ENCODE peak calls at places on chromosomes 5 and 9, in eight cellular contexts. One of them, this sample, is unnamed.

GRCh38 chr9:94014845-94015244 is 59.7 kb upstream of the BARX1 start:
- DNase-seq in foreskin keratinocyte: no peak
- DNase-seq in heart left ventricle: no peak
- DNase-seq in astrocyte: no peak
- DNase-seq in sigmoid colon: no peak
- DNase-seq in fibroblast of lung: no peak
- DNase-seq in stomach: no peak
- DNase-seq in A549: no peak
- DNase-seq in this sample: no peak

GRCh38 chr5:154179846-154180710 is 10.5 kb upstream of the GALNT10 start:
- DNase-seq in heart left ventricle: no peak
- DNase-seq in astrocyte: no peak
- DNase-seq in fibroblast of lung: peak; percentile 74
- DNase-seq in A549: peak; percentile 80
- DNase-seq in foreskin keratinocyte: no peak
- DNase-seq in stomach: no peak
- DNase-seq in sigmoid colon: peak; percentile 71
- DNase-seq in this sample: peak; percentile 62

GRCh38 chr9:19371942-19372341 is 8.1 kb downstream of the RPS6 start:
- DNase-seq in A549: no peak
- DNase-seq in heart left ventricle: no peak
- DNase-seq in sigmoid colon: no peak
- DNase-seq in foreskin keratinocyte: no peak
- DNase-seq in stomach: no peak
- DNase-seq in fibroblast of lung: no peak
- DNase-seq in astrocyte: no peak
- DNase-seq in this sample: no peak

GRCh38 chr5:76175821-76176403 is 92.7 kb downstream of the SV2C start:
- DNase-seq in A549: no peak
- DNase-seq in foreskin keratinocyte: no peak
- DNase-seq in heart left ventricle: no peak
- DNase-seq in sigmoid colon: no peak
- DNase-seq in stomach: no peak
- DNase-seq in astrocyte: no peak
- DNase-seq in fibroblast of lung: no peak
- DNase-seq in this sample: no peak

GRCh38 chr9:117400131-117400530 is 14.7 kb downstream of the ASTN2 start:
- DNase-seq in stomach: peak; percentile 39
- DNase-seq in foreskin keratinocyte: no peak
- DNase-seq in A549: no peak
- DNase-seq in heart left ventricle: no peak
- DNase-seq in astrocyte: no peak
- DNase-seq in sigmoid colon: no peak
- DNase-seq in fibroblast of lung: no peak
- DNase-seq in this sample: no peak

GRCh38 chr9:28363180-28363579 is 789.9 kb upstream of the C9orf72 start:
- DNase-seq in fibroblast of lung: no peak
- DNase-seq in stomach: no peak
- DNase-seq in heart left ventricle: no peak
- DNase-seq in A549: no peak
- DNase-seq in sigmoid colon: no peak
- DNase-seq in astrocyte: no peak
- DNase-seq in foreskin keratinocyte: no peak
- DNase-seq in this sample: no peak

GRCh38 chr9:14320272-14321245 is 6.6 kb upstream of the NFIB start:
- DNase-seq in sigmoid colon: no peak
- DNase-seq in stomach: peak; percentile 43
- DNase-seq in heart left ventricle: no peak
- DNase-seq in astrocyte: peak; percentile 97
- DNase-seq in fibroblast of lung: peak; percentile 99
- DNase-seq in A549: peak; percentile 32
- DNase-seq in foreskin keratinocyte: peak; percentile 83
- DNase-seq in this sample: no peak

GRCh38 chr9:70043285-70043684 is 363 bp upstream of the MAMDC2 start:
- DNase-seq in sigmoid colon: no peak
- DNase-seq in foreskin keratinocyte: no peak
- DNase-seq in stomach: no peak
- DNase-seq in astrocyte: no peak
- DNase-seq in heart left ventricle: no peak
- DNase-seq in A549: no peak
- DNase-seq in fibroblast of lung: no peak
- DNase-seq in this sample: no peak

GRCh38 chr5:141762316-141762715 is 80.3 kb upstream of the ARAP3 start:
- DNase-seq in foreskin keratinocyte: no peak
- DNase-seq in astrocyte: no peak
- DNase-seq in heart left ventricle: no peak
- DNase-seq in fibroblast of lung: no peak
- DNase-seq in sigmoid colon: no peak
- DNase-seq in A549: no peak
- DNase-seq in stomach: no peak
- DNase-seq in this sample: no peak

GRCh38 chr9:107425110-107426025 is 64.2 kb downstream of the KLF4 start:
- DNase-seq in heart left ventricle: peak; percentile 73
- DNase-seq in fibroblast of lung: peak; percentile 69
- DNase-seq in astrocyte: peak; percentile 12
- DNase-seq in stomach: peak; percentile 87
- DNase-seq in sigmoid colon: peak; percentile 95
- DNase-seq in foreskin keratinocyte: no peak
- DNase-seq in A549: peak; percentile 48
- DNase-seq in this sample: peak; percentile 88

GRCh38 chr5:113866763-113867162 is 353.3 kb downstream of the YTHDC2 start:
- DNase-seq in fibroblast of lung: no peak
- DNase-seq in stomach: no peak
- DNase-seq in astrocyte: no peak
- DNase-seq in A549: no peak
- DNase-seq in heart left ventricle: no peak
- DNase-seq in foreskin keratinocyte: no peak
- DNase-seq in sigmoid colon: no peak
- DNase-seq in this sample: no peak

GRCh38 chr5:177474094-177474493 is 660 bp upstream of the DBN1 start:
- DNase-seq in fibroblast of lung: no peak
- DNase-seq in A549: no peak
- DNase-seq in astrocyte: no peak
- DNase-seq in sigmoid colon: peak; percentile 72
- DNase-seq in stomach: no peak
- DNase-seq in heart left ventricle: no peak
- DNase-seq in foreskin keratinocyte: no peak
- DNase-seq in this sample: no peak
- H3K4me1 ChIP-seq in fibroblast of lung: peaks cover 46% of the 10 kb centered on the region
- H3K4me1 ChIP-seq in A549: peaks cover 57% of the 10 kb centered on the region
- H3K4me1 ChIP-seq in astrocyte: peaks cover 51% of the 10 kb centered on the region
- H3K4me1 ChIP-seq in sigmoid colon: peaks cover 94% of the 10 kb centered on the region
- H3K4me1 ChIP-seq in stomach: peaks cover 50% of the 10 kb centered on the region
- H3K4me1 ChIP-seq in heart left ventricle: peaks cover 43% of the 10 kb centered on the region
- H3K4me1 ChIP-seq in foreskin keratinocyte: peaks cover 12% of the 10 kb centered on the region
- H3K4me1 ChIP-seq in this sample: peaks cover 39% of the 10 kb centered on the region

GRCh38 chr5:54996476-54996875 is 11.1 kb upstream of the ESM1 start:
- DNase-seq in A549: no peak
- DNase-seq in heart left ventricle: no peak
- DNase-seq in foreskin keratinocyte: no peak
- DNase-seq in astrocyte: peak; percentile 68
- DNase-seq in fibroblast of lung: no peak
- DNase-seq in stomach: no peak
- DNase-seq in sigmoid colon: no peak
- DNase-seq in this sample: no peak

GRCh38 chr5:54994628-54995027 is 9.2 kb upstream of the ESM1 start:
- DNase-seq in A549: no peak
- DNase-seq in stomach: no peak
- DNase-seq in sigmoid colon: no peak
- DNase-seq in fibroblast of lung: no peak
- DNase-seq in astrocyte: no peak
- DNase-seq in heart left ventricle: no peak
- DNase-seq in foreskin keratinocyte: no peak
- DNase-seq in this sample: no peak

GRCh38 chr5:54997081-54997480 is 11.7 kb upstream of the ESM1 start:
- DNase-seq in stomach: no peak
- DNase-seq in astrocyte: no peak
- DNase-seq in heart left ventricle: no peak
- DNase-seq in A549: no peak
- DNase-seq in foreskin keratinocyte: no peak
- DNase-seq in sigmoid colon: no peak
- DNase-seq in fibroblast of lung: no peak
- DNase-seq in this sample: no peak

GRCh38 chr5:54993318-54993717 is 7.9 kb upstream of the ESM1 start:
- DNase-seq in fibroblast of lung: no peak
- DNase-seq in stomach: no peak
- DNase-seq in sigmoid colon: no peak
- DNase-seq in heart left ventricle: no peak
- DNase-seq in astrocyte: peak; percentile 41
- DNase-seq in A549: no peak
- DNase-seq in foreskin keratinocyte: no peak
- DNase-seq in this sample: no peak

DNA sequence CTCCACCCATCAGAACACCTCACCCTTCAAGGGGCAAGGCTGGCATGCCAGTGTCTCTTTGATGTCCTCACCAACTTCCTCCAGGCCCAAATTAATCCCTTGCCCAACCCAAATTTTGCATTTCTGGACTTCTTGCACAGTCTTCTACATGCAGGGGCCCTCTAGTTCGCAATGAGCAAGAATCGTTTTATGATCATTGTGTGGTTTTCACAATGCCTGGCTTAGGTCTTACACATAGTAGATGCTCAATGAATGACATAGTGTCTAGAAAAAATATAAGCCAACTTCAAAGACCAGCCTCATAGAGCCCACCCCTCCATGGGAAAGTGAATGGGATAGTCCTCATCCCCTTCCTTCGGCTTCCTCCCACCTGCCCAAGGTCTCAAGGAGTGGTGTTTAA is 9.8 kb upstream of the ESM1 start:
- DNase-seq in fibroblast of lung: no peak
- DNase-seq in heart left ventricle: no peak
- DNase-seq in stomach: no peak
- DNase-seq in A549: no peak
- DNase-seq in foreskin keratinocyte: no peak
- DNase-seq in astrocyte: no peak
- DNase-seq in sigmoid colon: no peak
- DNase-seq in this sample: no peak
- TF ChIP-seq CTCF in fibroblast of lung: no peak
- TF ChIP-seq CTCF in heart left ventricle: no peak
- TF ChIP-seq CTCF in stomach: no peak
- TF ChIP-seq CTCF in A549: no peak
- TF ChIP-seq CTCF in foreskin keratinocyte: no peak
- TF ChIP-seq CTCF in astrocyte: no peak
- TF ChIP-seq CTCF in sigmoid colon: no peak
- TF ChIP-seq CTCF in this sample: no peak

DNA sequence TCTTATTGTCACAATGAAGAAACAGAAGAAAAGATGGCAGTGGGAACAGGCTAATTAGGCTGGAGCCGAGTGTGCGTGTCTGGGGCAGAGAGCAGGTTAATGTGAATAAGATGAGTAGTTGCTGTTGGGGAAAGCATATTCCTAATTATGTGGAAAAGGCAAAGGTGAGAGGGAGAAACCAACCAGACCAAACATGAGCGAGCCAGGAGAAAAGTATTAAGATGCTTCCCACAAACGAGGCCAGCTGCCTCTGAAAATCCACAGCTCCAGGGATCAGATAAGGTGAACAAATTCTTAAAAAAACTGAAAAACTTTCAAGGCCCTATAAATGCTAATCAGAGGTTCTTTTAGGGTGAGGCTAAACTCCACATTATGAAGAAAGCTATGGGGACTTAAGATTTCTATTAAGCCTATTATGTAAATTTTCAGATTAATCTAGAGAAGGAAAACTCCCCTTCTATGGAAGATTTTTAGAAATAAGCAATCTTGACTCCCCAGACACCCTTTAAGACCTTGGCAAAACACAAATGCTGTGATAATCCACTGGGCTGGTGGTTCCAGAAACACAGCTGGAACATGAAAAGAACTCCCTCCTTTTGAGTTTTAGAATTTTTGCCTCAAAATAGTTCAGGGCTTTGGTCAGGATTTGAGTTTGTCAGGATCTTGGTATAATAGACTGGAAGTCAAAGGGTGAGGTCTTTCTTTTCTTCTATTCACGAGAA is 238.1 kb downstream of the SPOCK1 start:
- DNase-seq in A549: no peak
- DNase-seq in sigmoid colon: no peak
- DNase-seq in stomach: no peak
- DNase-seq in astrocyte: no peak
- DNase-seq in fibroblast of lung: no peak
- DNase-seq in foreskin keratinocyte: no peak
- DNase-seq in heart left ventricle: no peak
- DNase-seq in this sample: no peak
- H3K4me1 ChIP-seq in A549: no peaks in the 10 kb centered on the region
- H3K4me1 ChIP-seq in sigmoid colon: no peaks in the 10 kb centered on the region
- H3K4me1 ChIP-seq in stomach: no peaks in the 10 kb centered on the region
- H3K4me1 ChIP-seq in astrocyte: peaks cover 24% of the 10 kb centered on the region
- H3K4me1 ChIP-seq in fibroblast of lung: peaks cover 2% of the 10 kb centered on the region
- H3K4me1 ChIP-seq in foreskin keratinocyte: no peaks in the 10 kb centered on the region
- H3K4me1 ChIP-seq in heart left ventricle: peaks cover 7% of the 10 kb centered on the region
- H3K4me1 ChIP-seq in this sample: no peaks in the 10 kb centered on the region

GRCh38 chr5:123455640-123456039 is 32.4 kb upstream of the CEP120 start:
- DNase-seq in A549: no peak
- DNase-seq in astrocyte: no peak
- DNase-seq in heart left ventricle: no peak
- DNase-seq in stomach: no peak
- DNase-seq in fibroblast of lung: no peak
- DNase-seq in foreskin keratinocyte: no peak
- DNase-seq in sigmoid colon: no peak
- DNase-seq in this sample: no peak
- TF ChIP-seq CTCF in A549: no peak
- TF ChIP-seq CTCF in astrocyte: no peak
- TF ChIP-seq CTCF in heart left ventricle: no peak
- TF ChIP-seq CTCF in stomach: no peak
- TF ChIP-seq CTCF in fibroblast of lung: no peak
- TF ChIP-seq CTCF in foreskin keratinocyte: no peak
- TF ChIP-seq CTCF in sigmoid colon: no peak
- TF ChIP-seq CTCF in this sample: no peak

DNA sequence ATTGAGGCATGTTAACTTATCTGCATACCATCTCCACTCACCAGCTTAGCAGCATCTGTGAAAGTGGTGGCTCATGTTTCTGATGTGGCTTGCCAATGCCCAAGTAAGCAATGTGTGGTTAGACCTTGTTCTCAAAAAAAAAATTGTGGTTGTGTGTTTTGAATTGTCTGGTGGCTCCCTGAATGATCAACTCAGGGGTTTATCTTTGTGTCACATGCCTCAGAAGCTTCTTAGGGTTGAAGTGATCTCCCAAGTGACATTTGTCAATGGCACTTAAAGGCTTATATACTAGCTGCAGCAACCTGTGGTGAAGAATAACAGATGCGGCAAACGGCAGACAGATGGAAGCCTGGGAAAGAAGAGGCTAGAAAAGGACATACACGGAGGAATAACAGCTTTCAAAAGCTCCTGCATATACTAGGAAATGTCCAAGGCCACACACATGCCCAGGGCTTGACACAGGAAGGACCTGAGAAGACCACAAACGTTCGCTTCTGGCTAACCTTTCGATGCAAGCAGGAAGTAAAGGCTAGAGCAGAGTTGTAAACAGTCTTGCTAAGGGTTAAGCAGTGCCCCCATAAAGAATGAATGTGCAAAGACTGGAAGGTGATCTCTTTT is 42.2 kb upstream of the FSD1L start:
- DNase-seq in A549: no peak
- DNase-seq in heart left ventricle: no peak
- DNase-seq in fibroblast of lung: no peak
- DNase-seq in foreskin keratinocyte: no peak
- DNase-seq in sigmoid colon: no peak
- DNase-seq in astrocyte: peak; percentile 61
- DNase-seq in stomach: no peak
- DNase-seq in this sample: no peak
- H3K4me1 ChIP-seq in A549: no peaks in the 10 kb centered on the region
- H3K4me1 ChIP-seq in heart left ventricle: no peaks in the 10 kb centered on the region
- H3K4me1 ChIP-seq in fibroblast of lung: no peaks in the 10 kb centered on the region
- H3K4me1 ChIP-seq in foreskin keratinocyte: no peaks in the 10 kb centered on the region
- H3K4me1 ChIP-seq in sigmoid colon: no peaks in the 10 kb centered on the region
- H3K4me1 ChIP-seq in astrocyte: peaks cover 6% of the 10 kb centered on the region
- H3K4me1 ChIP-seq in stomach: no peaks in the 10 kb centered on the region
- H3K4me1 ChIP-seq in this sample: no peaks in the 10 kb centered on the region